ENCODE peak calls at places on chromosome 18, in five cellular contexts. One of them, this sample, is unnamed.

GRCh38 chr18:23131693-23132319 is 3.5 kb upstream of the CABLES1 start:
- DNase-seq in kidney: no peak
- DNase-seq in neuronal stem cell: peak; percentile 74
- DNase-seq in fibroblast of lung: peak; percentile 68
- DNase-seq in PC-3: peak; percentile 85
- DNase-seq in this sample: peak; percentile 84

GRCh38 chr18:3525870-3526420 is 76.0 kb downstream of the TGIF1 start:
- DNase-seq in neuronal stem cell: no peak
- DNase-seq in PC-3: no peak
- DNase-seq in kidney: no peak
- DNase-seq in fibroblast of lung: peak; percentile 72
- DNase-seq in this sample: peak; percentile 79

GRCh38 chr18:23689616-23690504 is 607 bp downstream of the LAMA3 start:
- DNase-seq in PC-3: peak; percentile 42
- DNase-seq in kidney: peak; percentile 75
- DNase-seq in neuronal stem cell: peak; percentile 14
- DNase-seq in fibroblast of lung: no peak
- DNase-seq in this sample: no peak

GRCh38 chr18:32049393-32050161 is 31.0 kb downstream of the RNF125 start:
- DNase-seq in PC-3: peak; percentile 37
- DNase-seq in kidney: no peak
- DNase-seq in fibroblast of lung: peak; percentile 55
- DNase-seq in neuronal stem cell: no peak
- DNase-seq in this sample: peak; percentile 26

GRCh38 chr18:7273301-7273911 is 42.5 kb downstream of the LRRC30 start:
- DNase-seq in PC-3: peak; percentile 91
- DNase-seq in neuronal stem cell: no peak
- DNase-seq in fibroblast of lung: peak; percentile 51
- DNase-seq in kidney: peak; percentile 91
- DNase-seq in this sample: peak; percentile 22

GRCh38 chr18:45670281-45670962 is 53.6 kb upstream of the SLC14A1 start:
- DNase-seq in fibroblast of lung: peak; percentile 88
- DNase-seq in kidney: no peak
- DNase-seq in neuronal stem cell: no peak
- DNase-seq in PC-3: no peak
- DNase-seq in this sample: no peak

GRCh38 chr18:67432806-67433205 is 83.7 kb downstream of the DSEL start:
- DNase-seq in fibroblast of lung: no peak
- DNase-seq in PC-3: no peak
- DNase-seq in neuronal stem cell: no peak
- DNase-seq in kidney: no peak
- DNase-seq in this sample: no peak

GRCh38 chr18:55275042-55275897 is 312.7 kb downstream of the TCF4 start:
- DNase-seq in kidney: no peak
- DNase-seq in fibroblast of lung: peak; percentile 89
- DNase-seq in neuronal stem cell: no peak
- DNase-seq in PC-3: peak; percentile 76
- DNase-seq in this sample: peak; percentile 60

DNA sequence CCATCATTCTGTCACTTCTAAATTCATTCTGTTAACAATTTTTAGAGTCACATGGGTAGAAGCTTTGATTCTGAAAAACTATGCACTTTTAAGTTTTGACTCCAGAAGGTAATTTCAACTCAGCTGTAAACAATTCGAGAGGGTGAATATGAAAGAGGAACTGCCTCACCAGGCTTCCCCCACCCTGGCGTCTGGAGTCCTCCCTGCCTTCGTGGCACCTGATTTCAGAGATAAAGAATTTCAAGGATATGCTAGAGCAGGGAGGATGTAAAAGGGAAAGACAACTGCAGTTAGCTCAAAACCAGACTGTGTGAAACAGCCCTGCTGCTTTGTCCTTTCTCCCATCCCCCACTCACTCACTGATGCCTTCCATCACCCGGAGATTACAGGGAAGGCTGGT is 40.7 kb downstream of the ONECUT2 start:
- DNase-seq in kidney: no peak
- DNase-seq in PC-3: no peak
- DNase-seq in neuronal stem cell: no peak
- DNase-seq in fibroblast of lung: no peak
- DNase-seq in this sample: no peak
- H3K9me3 ChIP-seq in kidney: no peaks in the 10 kb centered on the region
- H3K9me3 ChIP-seq in PC-3: no peaks in the 10 kb centered on the region
- H3K9me3 ChIP-seq in neuronal stem cell: no peaks in the 10 kb centered on the region
- H3K9me3 ChIP-seq in fibroblast of lung: no peaks in the 10 kb centered on the region
- H3K9me3 ChIP-seq in this sample: no peaks in the 10 kb centered on the region

DNA sequence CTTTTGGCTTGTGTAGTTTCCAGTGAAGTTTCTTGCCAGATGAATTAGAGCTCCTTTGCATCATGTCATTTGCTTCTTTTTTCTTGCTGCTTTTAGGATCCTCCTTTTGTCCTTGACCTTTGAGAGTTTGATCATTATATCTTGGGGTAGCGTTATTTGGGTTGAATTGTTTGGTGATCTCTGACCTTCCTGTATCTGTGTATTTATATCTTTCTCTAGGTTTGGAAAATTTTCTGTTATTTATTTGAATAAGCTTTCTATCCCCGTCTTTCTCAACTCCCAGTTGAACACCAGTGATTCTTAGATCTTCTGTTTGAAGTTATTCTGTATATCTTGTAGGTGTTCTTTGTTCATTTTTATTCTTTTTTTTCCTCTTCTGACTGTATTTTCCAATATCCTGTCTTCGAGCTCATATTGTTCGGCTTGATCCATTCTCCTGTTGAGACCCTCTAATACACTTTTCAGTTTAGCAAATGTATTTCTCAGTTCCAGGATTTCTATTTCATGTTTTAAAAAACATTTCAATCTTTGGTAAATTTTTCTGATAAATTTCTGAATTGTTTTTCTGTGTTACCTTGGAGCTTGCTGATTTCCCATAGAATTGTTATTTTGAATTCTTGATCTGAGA is 20.8 kb downstream of the GALNT1 start:
- DNase-seq in kidney: no peak
- DNase-seq in PC-3: no peak
- DNase-seq in neuronal stem cell: no peak
- DNase-seq in fibroblast of lung: no peak
- DNase-seq in this sample: no peak
- H3K9me3 ChIP-seq in kidney: peaks cover 12% of the 10 kb centered on the region
- H3K9me3 ChIP-seq in PC-3: no peaks in the 10 kb centered on the region
- H3K9me3 ChIP-seq in neuronal stem cell: peaks cover 15% of the 10 kb centered on the region
- H3K9me3 ChIP-seq in fibroblast of lung: no peaks in the 10 kb centered on the region
- H3K9me3 ChIP-seq in this sample: peaks cover 21% of the 10 kb centered on the region

GRCh38 chr18:79930020-79930642 is 21.3 kb downstream of the SLC66A2 start:
- DNase-seq in neuronal stem cell: no peak
- DNase-seq in kidney: no peak
- DNase-seq in fibroblast of lung: no peak
- DNase-seq in PC-3: no peak
- DNase-seq in this sample: no peak
- H3K9me3 ChIP-seq in neuronal stem cell: peaks cover 19% of the 10 kb centered on the region
- H3K9me3 ChIP-seq in kidney: peaks cover 21% of the 10 kb centered on the region
- H3K9me3 ChIP-seq in fibroblast of lung: no peaks in the 10 kb centered on the region
- H3K9me3 ChIP-seq in PC-3: peaks cover 19% of the 10 kb centered on the region
- H3K9me3 ChIP-seq in this sample: peaks cover 39% of the 10 kb centered on the region

GRCh38 chr18:47287911-47288635 is 36.6 kb upstream of the SKOR2 start:
- DNase-seq in kidney: no peak
- DNase-seq in PC-3: no peak
- DNase-seq in neuronal stem cell: no peak
- DNase-seq in fibroblast of lung: no peak
- DNase-seq in this sample: peak; percentile 23

GRCh38 chr18:47283476-47283875 is 32.0 kb upstream of the SKOR2 start:
- DNase-seq in neuronal stem cell: no peak
- DNase-seq in PC-3: peak; percentile 42
- DNase-seq in fibroblast of lung: peak; percentile 5
- DNase-seq in kidney: no peak
- DNase-seq in this sample: peak; percentile 67

GRCh38 chr18:47284691-47285370 is 33.4 kb upstream of the SKOR2 start:
- DNase-seq in PC-3: no peak
- DNase-seq in kidney: no peak
- DNase-seq in fibroblast of lung: no peak
- DNase-seq in neuronal stem cell: no peak
- DNase-seq in this sample: no peak

GRCh38 chr18:47286776-47287410 is 35.4 kb upstream of the SKOR2 start:
- DNase-seq in neuronal stem cell: no peak
- DNase-seq in PC-3: no peak
- DNase-seq in kidney: no peak
- DNase-seq in fibroblast of lung: no peak
- DNase-seq in this sample: no peak

GRCh38 chr18:47285456-47285855 is 34.0 kb upstream of the SKOR2 start:
- DNase-seq in neuronal stem cell: no peak
- DNase-seq in kidney: no peak
- DNase-seq in fibroblast of lung: no peak
- DNase-seq in PC-3: no peak
- DNase-seq in this sample: no peak
- H3K9me3 ChIP-seq in neuronal stem cell: no peaks in the 10 kb centered on the region
- H3K9me3 ChIP-seq in kidney: no peaks in the 10 kb centered on the region
- H3K9me3 ChIP-seq in fibroblast of lung: no peaks in the 10 kb centered on the region
- H3K9me3 ChIP-seq in PC-3: no peaks in the 10 kb centered on the region
- H3K9me3 ChIP-seq in this sample: no peaks in the 10 kb centered on the region

GRCh38 chr18:1056404-1056803 is 151.7 kb downstream of the ADCYAP1 start:
- DNase-seq in neuronal stem cell: no peak
- DNase-seq in kidney: no peak
- DNase-seq in fibroblast of lung: no peak
- DNase-seq in PC-3: no peak
- DNase-seq in this sample: no peak
- H3K9me3 ChIP-seq in neuronal stem cell: peaks cover 1% of the 10 kb centered on the region
- H3K9me3 ChIP-seq in kidney: no peaks in the 10 kb centered on the region
- H3K9me3 ChIP-seq in fibroblast of lung: no peaks in the 10 kb centered on the region
- H3K9me3 ChIP-seq in PC-3: peaks cover 5% of the 10 kb centered on the region
- H3K9me3 ChIP-seq in this sample: peaks cover 7% of the 10 kb centered on the region

GRCh38 chr18:78396077-78396476 is 583.5 kb upstream of the SALL3 start:
- DNase-seq in neuronal stem cell: no peak
- DNase-seq in fibroblast of lung: no peak
- DNase-seq in kidney: no peak
- DNase-seq in PC-3: no peak
- DNase-seq in this sample: no peak
- H3K9me3 ChIP-seq in neuronal stem cell: peaks cover 2% of the 10 kb centered on the region
- H3K9me3 ChIP-seq in fibroblast of lung: no peaks in the 10 kb centered on the region
- H3K9me3 ChIP-seq in kidney: peaks cover 4% of the 10 kb centered on the region
- H3K9me3 ChIP-seq in PC-3: no peaks in the 10 kb centered on the region
- H3K9me3 ChIP-seq in this sample: peaks cover 22% of the 10 kb centered on the region

GRCh38 chr18:9260388-9261380 is 73.9 kb upstream of the TWSG1 start:
- DNase-seq in neuronal stem cell: no peak
- DNase-seq in PC-3: no peak
- DNase-seq in fibroblast of lung: no peak
- DNase-seq in kidney: no peak
- DNase-seq in this sample: peak; percentile 65

GRCh38 chr18:9259148-9259547 is 75.4 kb upstream of the TWSG1 start:
- DNase-seq in fibroblast of lung: no peak
- DNase-seq in kidney: no peak
- DNase-seq in PC-3: no peak
- DNase-seq in neuronal stem cell: no peak
- DNase-seq in this sample: no peak

DNA sequence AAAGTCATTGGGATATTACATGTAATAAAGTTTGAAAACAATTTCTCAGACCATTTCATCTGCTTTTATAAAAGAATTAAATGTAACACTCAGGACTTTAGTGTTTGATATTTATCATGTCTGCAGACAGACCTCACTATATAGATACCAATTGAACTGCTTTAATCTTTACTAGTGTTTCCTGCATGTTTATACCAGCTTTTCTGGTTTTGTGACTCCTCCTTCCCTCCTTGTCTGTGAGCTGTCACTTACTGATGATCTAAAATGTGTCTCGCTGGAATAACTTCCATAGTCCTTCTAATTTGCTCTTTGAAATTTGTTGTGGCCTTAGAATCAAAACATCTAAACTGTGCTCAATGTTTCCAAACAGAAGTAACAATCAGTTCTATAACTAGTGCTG is 71.3 kb upstream of the TWSG1 start:
- DNase-seq in PC-3: no peak
- DNase-seq in neuronal stem cell: no peak
- DNase-seq in fibroblast of lung: no peak
- DNase-seq in kidney: no peak
- DNase-seq in this sample: no peak
- H3K9me3 ChIP-seq in PC-3: no peaks in the 10 kb centered on the region
- H3K9me3 ChIP-seq in neuronal stem cell: peaks cover 2% of the 10 kb centered on the region
- H3K9me3 ChIP-seq in fibroblast of lung: no peaks in the 10 kb centered on the region
- H3K9me3 ChIP-seq in kidney: no peaks in the 10 kb centered on the region
- H3K9me3 ChIP-seq in this sample: no peaks in the 10 kb centered on the region

DNA sequence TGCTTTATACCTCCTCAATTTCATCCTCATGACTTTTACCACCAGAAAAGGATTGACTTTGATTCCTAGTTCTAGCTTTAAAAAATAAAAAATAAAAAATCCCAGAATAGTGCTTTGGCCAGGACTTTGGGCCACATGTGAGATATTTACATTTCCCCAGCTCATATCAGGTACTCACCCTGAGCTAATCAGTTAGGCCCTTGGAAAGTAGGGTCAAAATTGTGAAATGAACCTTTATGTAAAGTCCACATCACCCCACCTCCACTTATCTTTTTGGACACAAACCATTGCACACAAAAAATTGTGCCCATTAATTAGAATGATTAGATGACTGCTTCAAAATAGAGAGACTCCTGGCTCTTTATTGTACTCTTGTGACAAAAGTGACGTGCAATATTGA is 17.2 kb downstream of the ME2 start:
- DNase-seq in kidney: no peak
- DNase-seq in PC-3: no peak
- DNase-seq in fibroblast of lung: no peak
- DNase-seq in neuronal stem cell: no peak
- DNase-seq in this sample: no peak
- H3K9me3 ChIP-seq in kidney: no peaks in the 10 kb centered on the region
- H3K9me3 ChIP-seq in PC-3: no peaks in the 10 kb centered on the region
- H3K9me3 ChIP-seq in fibroblast of lung: no peaks in the 10 kb centered on the region
- H3K9me3 ChIP-seq in neuronal stem cell: peaks cover 6% of the 10 kb centered on the region
- H3K9me3 ChIP-seq in this sample: no peaks in the 10 kb centered on the region

DNA sequence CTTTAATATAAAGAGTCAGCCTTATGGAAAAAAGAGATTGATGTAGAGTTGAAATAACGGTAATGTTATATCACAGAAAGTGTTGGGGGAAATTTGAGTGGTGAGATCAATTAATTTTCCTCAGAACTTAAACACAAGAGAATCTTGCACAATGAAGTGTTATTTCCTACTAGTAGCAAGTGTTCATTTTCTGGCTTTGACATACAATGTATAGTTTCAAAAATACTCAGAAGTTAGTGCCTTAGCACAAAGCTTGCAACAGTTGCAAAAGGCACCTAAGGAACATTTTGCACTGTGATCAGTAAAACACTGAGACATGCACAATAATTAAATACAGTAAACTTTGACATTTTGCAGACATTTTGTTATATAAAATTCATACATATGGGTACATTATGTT is 161.2 kb downstream of the CD226 start:
- DNase-seq in fibroblast of lung: no peak
- DNase-seq in neuronal stem cell: no peak
- DNase-seq in PC-3: no peak
- DNase-seq in kidney: no peak
- DNase-seq in this sample: no peak
- H3K9me3 ChIP-seq in fibroblast of lung: no peaks in the 10 kb centered on the region
- H3K9me3 ChIP-seq in neuronal stem cell: no peaks in the 10 kb centered on the region
- H3K9me3 ChIP-seq in PC-3: no peaks in the 10 kb centered on the region
- H3K9me3 ChIP-seq in kidney: no peaks in the 10 kb centered on the region
- H3K9me3 ChIP-seq in this sample: no peaks in the 10 kb centered on the region

DNA sequence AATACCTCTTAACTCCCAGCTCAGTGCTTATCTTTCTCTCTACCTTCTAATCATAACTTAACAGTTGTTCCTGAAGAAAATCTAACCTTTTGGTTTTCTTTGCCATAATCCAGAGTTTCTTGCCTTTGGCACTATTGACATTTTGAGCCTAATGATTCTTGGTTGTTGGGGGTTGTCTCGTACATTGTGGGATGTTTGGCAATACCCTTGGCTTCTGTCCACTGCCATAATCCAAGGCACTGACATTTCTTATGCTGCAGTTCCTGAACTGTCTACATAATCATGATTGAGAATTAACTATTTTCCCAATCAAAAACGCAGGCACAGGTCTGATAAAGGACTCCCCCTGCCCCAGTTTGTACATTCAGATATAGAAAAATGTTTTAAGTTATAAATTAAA is 203.2 kb upstream of the MEX3C start:
- DNase-seq in PC-3: no peak
- DNase-seq in fibroblast of lung: no peak
- DNase-seq in kidney: no peak
- DNase-seq in neuronal stem cell: no peak
- DNase-seq in this sample: peak; percentile 15
- H3K9me3 ChIP-seq in PC-3: no peaks in the 10 kb centered on the region
- H3K9me3 ChIP-seq in fibroblast of lung: no peaks in the 10 kb centered on the region
- H3K9me3 ChIP-seq in kidney: no peaks in the 10 kb centered on the region
- H3K9me3 ChIP-seq in neuronal stem cell: peaks cover 3% of the 10 kb centered on the region
- H3K9me3 ChIP-seq in this sample: no peaks in the 10 kb centered on the region

This sample was measured in A673.